ENCODE peak calls at places on chromosome 14, in eight cellular contexts. K, T, N, O, W, Q, U and S are unnamed samples.

GRCh38 chr14:55454264-55455151 is 14.1 kb upstream of the TBPL2 start:
- DNase-seq in N (peak), K (no peak), T (no peak), O (no peak), U (peak), W (peak), Q (peak), S (no peak)

GRCh38 chr14:100147691-100148464 is 11.6 kb downstream of the DEGS2 start:
- DNase-seq in U (no peak), N (no peak), Q (no peak), O (no peak), T (no peak), K (no peak), W (no peak), S (no peak)

GRCh38 chr14:52051861-52052260 is 17.0 kb downstream of the NID2 start:
- DNase-seq in Q (peak), N (no peak), U (no peak), K (no peak), T (no peak), O (no peak), W (no peak), S (no peak)

GRCh38 chr14:72104011-72104613 is 171.9 kb downstream of the RGS6 start:
- DNase-seq in N (no peak), Q (no peak), W (peak), T (peak), U (no peak), O (peak), K (no peak), S (no peak)

GRCh38 chr14:62126885-62127478 is 364.8 kb downstream of the SNAPC1 start:
- DNase-seq in Q (peak), K (no peak), U (peak), W (peak), N (no peak), O (no peak), T (peak), S (no peak)

GRCh38 chr14:24828486-24828885 is 194.5 kb upstream of the GZMB start:
- DNase-seq in O (no peak), Q (no peak), K (no peak), U (no peak), N (no peak), W (no peak), T (no peak), S (no peak)

GRCh38 chr14:104875811-104876210 is 10.7 kb downstream of the CEP170B start:
- DNase-seq in W (no peak), N (no peak), K (no peak), Q (no peak), T (no peak), O (no peak), U (no peak), S (no peak)

GRCh38 chr14:64726585-64726890 is 22.3 kb downstream of the PLEKHG3 start:
- DNase-seq in Q (peak), T (peak), K (no peak), U (no peak), O (peak), N (no peak), W (no peak), S (no peak)